ENCODE peak calls at places on chromosomes 2 and 18, in ten cellular contexts. One of them, this sample, is unnamed.

GRCh38 chr2:160486341-160486740 is 7.3 kb downstream of the RBMS1 start:
- DNase-seq in Calu3: no peak
- DNase-seq in NCI-H1092: no peak
- DNase-seq in NCI-H1694 treated with DMSO at 0.1 percent for 48 hours: no peak
- DNase-seq in right atrium auricular region: no peak
- DNase-seq in chondrocyte: no peak
- DNase-seq in stromal cell of bone marrow: no peak
- DNase-seq in NCI-H2029: no peak
- DNase-seq in AG04450: no peak
- DNase-seq in activated B cell treated with CpG ODN at 0.5 μM for 24 hours: no peak
- DNase-seq in this sample: no peak

GRCh38 chr2:127106998-127107621 is at the start of gene BIN1:
- DNase-seq in right atrium auricular region: peak
- DNase-seq in NCI-H2029: peak
- DNase-seq in activated B cell treated with CpG ODN at 0.5 μM for 24 hours: peak
- DNase-seq in Calu3: peak
- DNase-seq in NCI-H1694 treated with DMSO at 0.1 percent for 48 hours: peak
- DNase-seq in stromal cell of bone marrow: peak
- DNase-seq in AG04450: peak
- DNase-seq in chondrocyte: peak
- DNase-seq in NCI-H1092: peak
- DNase-seq in this sample: peak

GRCh38 chr2:85811850-85812735 is 58.3 kb downstream of the ATOH8 start:
- DNase-seq in NCI-H1694 treated with DMSO at 0.1 percent for 48 hours: no peak
- DNase-seq in AG04450: no peak
- DNase-seq in NCI-H2029: no peak
- DNase-seq in NCI-H1092: no peak
- DNase-seq in activated B cell treated with CpG ODN at 0.5 μM for 24 hours: no peak
- DNase-seq in right atrium auricular region: peak
- DNase-seq in stromal cell of bone marrow: no peak
- DNase-seq in chondrocyte: no peak
- DNase-seq in Calu3: no peak
- DNase-seq in this sample: no peak

GRCh38 chr2:225244933-225245332 is 154.6 kb upstream of the NYAP2 start:
- DNase-seq in NCI-H1092: no peak
- DNase-seq in NCI-H2029: no peak
- DNase-seq in activated B cell treated with CpG ODN at 0.5 μM for 24 hours: no peak
- DNase-seq in AG04450: no peak
- DNase-seq in chondrocyte: no peak
- DNase-seq in right atrium auricular region: no peak
- DNase-seq in stromal cell of bone marrow: no peak
- DNase-seq in Calu3: no peak
- DNase-seq in NCI-H1694 treated with DMSO at 0.1 percent for 48 hours: no peak
- DNase-seq in this sample: no peak

GRCh38 chr2:30368258-30368657 is 78.8 kb upstream of the LCLAT1 start:
- DNase-seq in NCI-H1092: no peak
- DNase-seq in AG04450: peak
- DNase-seq in chondrocyte: no peak
- DNase-seq in NCI-H1694 treated with DMSO at 0.1 percent for 48 hours: no peak
- DNase-seq in activated B cell treated with CpG ODN at 0.5 μM for 24 hours: no peak
- DNase-seq in right atrium auricular region: no peak
- DNase-seq in Calu3: no peak
- DNase-seq in stromal cell of bone marrow: no peak
- DNase-seq in NCI-H2029: no peak
- DNase-seq in this sample: no peak

GRCh38 chr2:67996772-67997527 is 65.9 kb downstream of the C1D start:
- DNase-seq in activated B cell treated with CpG ODN at 0.5 μM for 24 hours: no peak
- DNase-seq in NCI-H2029: no peak
- DNase-seq in chondrocyte: no peak
- DNase-seq in right atrium auricular region: no peak
- DNase-seq in stromal cell of bone marrow: no peak
- DNase-seq in NCI-H1092: no peak
- DNase-seq in NCI-H1694 treated with DMSO at 0.1 percent for 48 hours: no peak
- DNase-seq in Calu3: no peak
- DNase-seq in AG04450: no peak
- DNase-seq in this sample: no peak

GRCh38 chr18:27604583-27604982 is 419.5 kb upstream of the CHST9 start:
- DNase-seq in stromal cell of bone marrow: no peak
- DNase-seq in activated B cell treated with CpG ODN at 0.5 μM for 24 hours: no peak
- DNase-seq in chondrocyte: no peak
- DNase-seq in AG04450: no peak
- DNase-seq in NCI-H1694 treated with DMSO at 0.1 percent for 48 hours: no peak
- DNase-seq in NCI-H1092: no peak
- DNase-seq in NCI-H2029: no peak
- DNase-seq in Calu3: peak
- DNase-seq in right atrium auricular region: no peak
- DNase-seq in this sample: no peak

GRCh38 chr2:168992591-168993349 is 38.4 kb downstream of the ABCB11 start:
- DNase-seq in NCI-H1694 treated with DMSO at 0.1 percent for 48 hours: no peak
- DNase-seq in right atrium auricular region: no peak
- DNase-seq in activated B cell treated with CpG ODN at 0.5 μM for 24 hours: no peak
- DNase-seq in Calu3: no peak
- DNase-seq in chondrocyte: no peak
- DNase-seq in NCI-H2029: no peak
- DNase-seq in AG04450: no peak
- DNase-seq in stromal cell of bone marrow: peak
- DNase-seq in NCI-H1092: no peak
- DNase-seq in this sample: no peak

GRCh38 chr2:239188536-239188935 is 212.3 kb downstream of the HDAC4 start:
- DNase-seq in Calu3: no peak
- DNase-seq in activated B cell treated with CpG ODN at 0.5 μM for 24 hours: no peak
- DNase-seq in NCI-H1092: no peak
- DNase-seq in NCI-H1694 treated with DMSO at 0.1 percent for 48 hours: no peak
- DNase-seq in NCI-H2029: no peak
- DNase-seq in right atrium auricular region: no peak
- DNase-seq in AG04450: no peak
- DNase-seq in chondrocyte: peak
- DNase-seq in stromal cell of bone marrow: no peak
- DNase-seq in this sample: peak

GRCh38 chr18:52087140-52087539 is 252.9 kb upstream of the DCC start:
- DNase-seq in AG04450: no peak
- DNase-seq in activated B cell treated with CpG ODN at 0.5 μM for 24 hours: no peak
- DNase-seq in NCI-H1092: no peak
- DNase-seq in NCI-H1694 treated with DMSO at 0.1 percent for 48 hours: no peak
- DNase-seq in chondrocyte: no peak
- DNase-seq in Calu3: no peak
- DNase-seq in stromal cell of bone marrow: no peak
- DNase-seq in NCI-H2029: no peak
- DNase-seq in right atrium auricular region: no peak
- DNase-seq in this sample: no peak

GRCh38 chr18:69948919-69949537 is 1.4 kb upstream of the CD226 start:
- DNase-seq in NCI-H2029: no peak
- DNase-seq in AG04450: no peak
- DNase-seq in right atrium auricular region: peak
- DNase-seq in NCI-H1694 treated with DMSO at 0.1 percent for 48 hours: no peak
- DNase-seq in stromal cell of bone marrow: no peak
- DNase-seq in Calu3: no peak
- DNase-seq in chondrocyte: no peak
- DNase-seq in activated B cell treated with CpG ODN at 0.5 μM for 24 hours: no peak
- DNase-seq in NCI-H1092: no peak
- DNase-seq in this sample: no peak

GRCh38 chr2:233453111-233453915 is 99.0 kb downstream of the DGKD start:
- DNase-seq in chondrocyte: peak
- DNase-seq in stromal cell of bone marrow: no peak
- DNase-seq in right atrium auricular region: no peak
- DNase-seq in activated B cell treated with CpG ODN at 0.5 μM for 24 hours: no peak
- DNase-seq in NCI-H2029: no peak
- DNase-seq in NCI-H1694 treated with DMSO at 0.1 percent for 48 hours: no peak
- DNase-seq in AG04450: no peak
- DNase-seq in NCI-H1092: no peak
- DNase-seq in Calu3: no peak
- DNase-seq in this sample: no peak

GRCh38 chr2:30276455-30276911 is 45.1 kb downstream of the LBH start:
- DNase-seq in Calu3: no peak
- DNase-seq in NCI-H1092: no peak
- DNase-seq in right atrium auricular region: no peak
- DNase-seq in NCI-H2029: no peak
- DNase-seq in stromal cell of bone marrow: no peak
- DNase-seq in AG04450: no peak
- DNase-seq in NCI-H1694 treated with DMSO at 0.1 percent for 48 hours: no peak
- DNase-seq in chondrocyte: no peak
- DNase-seq in activated B cell treated with CpG ODN at 0.5 μM for 24 hours: peak
- DNase-seq in this sample: no peak

GRCh38 chr2:31962757-31963361 is 47.9 kb downstream of the MEMO1 start:
- DNase-seq in AG04450: no peak
- DNase-seq in Calu3: no peak
- DNase-seq in NCI-H1092: no peak
- DNase-seq in right atrium auricular region: no peak
- DNase-seq in chondrocyte: no peak
- DNase-seq in NCI-H1694 treated with DMSO at 0.1 percent for 48 hours: no peak
- DNase-seq in activated B cell treated with CpG ODN at 0.5 μM for 24 hours: no peak
- DNase-seq in stromal cell of bone marrow: peak
- DNase-seq in NCI-H2029: no peak
- DNase-seq in this sample: no peak

GRCh38 chr2:63743976-63744331 is 97.7 kb upstream of the UGP2 start:
- DNase-seq in stromal cell of bone marrow: no peak
- DNase-seq in Calu3: no peak
- DNase-seq in activated B cell treated with CpG ODN at 0.5 μM for 24 hours: no peak
- DNase-seq in NCI-H2029: no peak
- DNase-seq in NCI-H1694 treated with DMSO at 0.1 percent for 48 hours: no peak
- DNase-seq in AG04450: no peak
- DNase-seq in NCI-H1092: no peak
- DNase-seq in chondrocyte: no peak
- DNase-seq in right atrium auricular region: no peak
- DNase-seq in this sample: no peak

GRCh38 chr2:15981646-15982045 is 41.3 kb downstream of the MYCN start:
- DNase-seq in NCI-H1092: no peak
- DNase-seq in AG04450: no peak
- DNase-seq in chondrocyte: no peak
- DNase-seq in Calu3: no peak
- DNase-seq in activated B cell treated with CpG ODN at 0.5 μM for 24 hours: no peak
- DNase-seq in right atrium auricular region: no peak
- DNase-seq in NCI-H1694 treated with DMSO at 0.1 percent for 48 hours: no peak
- DNase-seq in stromal cell of bone marrow: no peak
- DNase-seq in NCI-H2029: no peak
- DNase-seq in this sample: no peak

GRCh38 chr2:98869868-98870267 is 66.2 kb downstream of the CRACDL start:
- DNase-seq in NCI-H1092: peak
- DNase-seq in chondrocyte: no peak
- DNase-seq in activated B cell treated with CpG ODN at 0.5 μM for 24 hours: no peak
- DNase-seq in right atrium auricular region: no peak
- DNase-seq in NCI-H2029: peak
- DNase-seq in Calu3: peak
- DNase-seq in NCI-H1694 treated with DMSO at 0.1 percent for 48 hours: no peak
- DNase-seq in stromal cell of bone marrow: no peak
- DNase-seq in AG04450: no peak
- DNase-seq in this sample: no peak

GRCh38 chr2:182616471-182617393 is 99.3 kb upstream of the DNAJC10 start:
- DNase-seq in Calu3: no peak
- DNase-seq in NCI-H2029: no peak
- DNase-seq in stromal cell of bone marrow: peak
- DNase-seq in activated B cell treated with CpG ODN at 0.5 μM for 24 hours: no peak
- DNase-seq in NCI-H1694 treated with DMSO at 0.1 percent for 48 hours: no peak
- DNase-seq in chondrocyte: no peak
- DNase-seq in NCI-H1092: no peak
- DNase-seq in AG04450: no peak
- DNase-seq in right atrium auricular region: no peak
- DNase-seq in this sample: no peak

GRCh38 chr18:33751613-33752221 is 173.7 kb downstream of the ASXL3 start:
- DNase-seq in NCI-H2029: peak
- DNase-seq in AG04450: no peak
- DNase-seq in NCI-H1092: peak
- DNase-seq in chondrocyte: no peak
- DNase-seq in activated B cell treated with CpG ODN at 0.5 μM for 24 hours: no peak
- DNase-seq in Calu3: no peak
- DNase-seq in NCI-H1694 treated with DMSO at 0.1 percent for 48 hours: peak
- DNase-seq in right atrium auricular region: no peak
- DNase-seq in stromal cell of bone marrow: peak
- DNase-seq in this sample: no peak

GRCh38 chr18:5421981-5422380 is 121.8 kb downstream of the EPB41L3 start:
- DNase-seq in chondrocyte: no peak
- DNase-seq in NCI-H1092: no peak
- DNase-seq in NCI-H1694 treated with DMSO at 0.1 percent for 48 hours: no peak
- DNase-seq in stromal cell of bone marrow: no peak
- DNase-seq in AG04450: no peak
- DNase-seq in activated B cell treated with CpG ODN at 0.5 μM for 24 hours: no peak
- DNase-seq in Calu3: no peak
- DNase-seq in right atrium auricular region: no peak
- DNase-seq in NCI-H2029: no peak
- DNase-seq in this sample: no peak

GRCh38 chr18:50297621-50298442 is 10.3 kb upstream of the CXXC1 start:
- DNase-seq in chondrocyte: no peak
- DNase-seq in NCI-H1694 treated with DMSO at 0.1 percent for 48 hours: no peak
- DNase-seq in right atrium auricular region: peak
- DNase-seq in stromal cell of bone marrow: peak
- DNase-seq in Calu3: peak
- DNase-seq in activated B cell treated with CpG ODN at 0.5 μM for 24 hours: peak
- DNase-seq in NCI-H1092: peak
- DNase-seq in AG04450: no peak
- DNase-seq in NCI-H2029: peak
- DNase-seq in this sample: no peak

GRCh38 chr2:204608261-204608660 is 63.0 kb downstream of the PARD3B start:
- DNase-seq in AG04450: peak
- DNase-seq in right atrium auricular region: no peak
- DNase-seq in stromal cell of bone marrow: peak
- DNase-seq in Calu3: no peak
- DNase-seq in NCI-H2029: no peak
- DNase-seq in NCI-H1092: no peak
- DNase-seq in chondrocyte: no peak
- DNase-seq in activated B cell treated with CpG ODN at 0.5 μM for 24 hours: no peak
- DNase-seq in NCI-H1694 treated with DMSO at 0.1 percent for 48 hours: no peak
- DNase-seq in this sample: no peak

GRCh38 chr2:107712857-107713256 is 113.8 kb upstream of the RGPD4 start:
- DNase-seq in right atrium auricular region: no peak
- DNase-seq in NCI-H1092: no peak
- DNase-seq in NCI-H2029: peak
- DNase-seq in stromal cell of bone marrow: no peak
- DNase-seq in chondrocyte: no peak
- DNase-seq in activated B cell treated with CpG ODN at 0.5 μM for 24 hours: no peak
- DNase-seq in AG04450: no peak
- DNase-seq in Calu3: no peak
- DNase-seq in NCI-H1694 treated with DMSO at 0.1 percent for 48 hours: no peak
- DNase-seq in this sample: no peak

This sample was measured in omental fat pad.